ENCODE peak calls at places on chromosomes 3 and 15, in four cellular contexts. R, T, I and V are unnamed samples.

GRCh38 chr3:123390865-123391613 is 57.9 kb downstream of the ADCY5 start:
- DNase-seq in T (no peak), R (no peak), I (no peak), V (no peak)

GRCh38 chr15:98763179-98763578 is 114.8 kb downstream of the IGF1R start:
- DNase-seq in T (no peak), R (no peak), I (no peak), V (no peak)

GRCh38 chr3:171654809-171655208 is 155.5 kb downstream of the PLD1 start:
- DNase-seq in T (peak; percentile 31), R (no peak), I (no peak), V (no peak)

GRCh38 chr3:85710490-85710889 is 751.7 kb downstream of the CADM2 start:
- DNase-seq in R (no peak), I (no peak), T (peak; percentile 29), V (no peak)

GRCh38 chr3:152460936-152461335 is 192.2 kb downstream of the MBNL1 start:
- DNase-seq in I (no peak), R (no peak), T (no peak), V (no peak)

GRCh38 chr15:27028836-27029482 is 58.0 kb downstream of the GABRG3 start:
- DNase-seq in I (no peak), T (no peak), R (no peak), V (no peak)

GRCh38 chr15:51982013-51982769 is 10.6 kb upstream of the LEO1 start:
- DNase-seq in R (peak; percentile 92), I (no peak), T (peak; percentile 82), V (peak; percentile 83)

GRCh38 chr3:134308350-134308891 is 57.8 kb upstream of the RYK start:
- DNase-seq in R (peak; percentile 8), T (peak; percentile 76), I (peak; percentile 69), V (peak; percentile 69)

GRCh38 chr15:68258684-68259083 is 18.9 kb upstream of the FEM1B start:
- DNase-seq in T (no peak), I (no peak), R (no peak), V (no peak)

GRCh38 chr3:1726741-1727140 is 371.9 kb upstream of the CNTN4 start:
- DNase-seq in R (no peak), T (no peak), I (no peak), V (no peak)
- TF ChIP-seq ELK1 in R (no peak), T (no peak), I (no peak), V (no peak)

GRCh38 chr3:46864051-46864881 is 1.0 kb upstream of the MYL3 start:
- DNase-seq in T (no peak), R (no peak), I (no peak), V (no peak)
- TF ChIP-seq ELK1 in T (no peak), R (no peak), I (no peak), V (no peak)

GRCh38 chr3:36364260-36364659 is 16.0 kb upstream of the STAC start:
- DNase-seq in I (no peak), R (no peak), T (no peak), V (no peak)
- TF ChIP-seq ELK1 in I (no peak), R (no peak), T (no peak), V (no peak)

DNA sequence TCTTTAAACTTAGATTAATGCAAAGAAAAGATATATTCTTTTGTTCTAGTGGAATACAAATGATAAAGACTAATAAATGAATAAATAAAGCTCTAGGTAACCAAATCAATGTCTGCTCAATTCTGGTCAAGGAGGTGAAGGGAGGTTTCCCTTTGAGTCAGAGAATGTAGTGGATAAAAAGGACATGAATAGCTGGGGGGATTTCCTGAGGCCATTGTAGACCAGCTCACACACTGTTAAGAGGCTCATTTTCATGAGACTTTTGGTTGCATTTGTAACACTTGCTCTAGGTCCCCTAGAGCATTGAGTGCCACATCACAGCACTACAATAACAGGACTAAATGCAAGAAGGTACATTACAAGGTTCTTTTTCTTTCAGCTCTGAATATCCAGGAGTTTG is 170.7 kb downstream of the TIGIT start:
- DNase-seq in I (no peak), R (peak; percentile 86), T (no peak), V (no peak)
- TF ChIP-seq ELK1 in I (no peak), R (no peak), T (no peak), V (no peak)

GRCh38 chr3:10753964-10754363 is 62.1 kb upstream of the SLC6A11 start:
- DNase-seq in R (no peak), T (peak; percentile 32), I (peak; percentile 67), V (peak; percentile 25)
- TF ChIP-seq ELK1 in R (no peak), T (no peak), I (no peak), V (no peak)

GRCh38 chr3:135965129-135965505 is 411 bp upstream of the PPP2R3A start:
- DNase-seq in T (peak; percentile 26), R (no peak), I (no peak), V (no peak)
- TF ChIP-seq ELK1 in T (no peak), R (no peak), I (no peak), V (no peak)

DNA sequence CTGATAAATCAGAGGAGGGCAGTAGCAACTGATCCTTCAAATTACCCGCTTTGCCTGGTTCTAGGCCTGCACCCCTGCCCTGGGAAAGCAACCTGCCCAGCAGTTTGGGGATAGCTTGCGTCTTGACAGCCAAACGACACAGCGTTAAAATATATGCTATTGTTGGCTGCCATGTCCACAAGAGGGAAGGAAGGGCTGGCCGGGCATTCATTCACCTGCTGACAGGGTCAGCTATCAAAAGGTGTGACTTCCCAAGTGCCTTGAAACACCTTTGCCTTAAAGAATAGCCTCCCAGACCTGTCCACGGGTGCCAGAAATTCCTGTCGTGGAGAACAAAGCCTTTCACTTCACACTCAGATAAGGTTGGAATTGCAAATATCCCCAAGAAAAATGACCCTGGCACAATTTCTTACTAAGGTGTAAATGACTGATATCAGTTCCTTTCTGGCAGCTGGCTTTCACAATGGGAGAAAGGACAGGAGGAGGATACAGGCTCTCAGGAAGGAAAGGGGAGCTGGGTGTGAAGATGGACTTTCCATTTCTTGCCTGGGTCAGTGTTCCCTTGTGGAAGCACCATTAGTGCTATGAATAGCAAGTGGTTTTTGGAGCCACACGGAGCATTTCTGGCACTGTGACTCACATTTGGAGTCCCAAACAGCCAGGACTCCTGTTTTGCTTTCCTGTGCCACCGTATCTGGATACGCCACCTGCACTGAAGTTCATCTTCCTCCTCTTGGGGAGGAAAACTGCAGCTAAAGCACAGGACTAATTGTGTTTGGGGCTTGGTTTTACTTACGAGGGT is 19.2 kb downstream of the ALDH1A3 start:
- DNase-seq in T (no peak), I (no peak), R (no peak), V (no peak)
- TF ChIP-seq ELK1 in T (no peak), I (no peak), R (no peak), V (no peak)

DNA sequence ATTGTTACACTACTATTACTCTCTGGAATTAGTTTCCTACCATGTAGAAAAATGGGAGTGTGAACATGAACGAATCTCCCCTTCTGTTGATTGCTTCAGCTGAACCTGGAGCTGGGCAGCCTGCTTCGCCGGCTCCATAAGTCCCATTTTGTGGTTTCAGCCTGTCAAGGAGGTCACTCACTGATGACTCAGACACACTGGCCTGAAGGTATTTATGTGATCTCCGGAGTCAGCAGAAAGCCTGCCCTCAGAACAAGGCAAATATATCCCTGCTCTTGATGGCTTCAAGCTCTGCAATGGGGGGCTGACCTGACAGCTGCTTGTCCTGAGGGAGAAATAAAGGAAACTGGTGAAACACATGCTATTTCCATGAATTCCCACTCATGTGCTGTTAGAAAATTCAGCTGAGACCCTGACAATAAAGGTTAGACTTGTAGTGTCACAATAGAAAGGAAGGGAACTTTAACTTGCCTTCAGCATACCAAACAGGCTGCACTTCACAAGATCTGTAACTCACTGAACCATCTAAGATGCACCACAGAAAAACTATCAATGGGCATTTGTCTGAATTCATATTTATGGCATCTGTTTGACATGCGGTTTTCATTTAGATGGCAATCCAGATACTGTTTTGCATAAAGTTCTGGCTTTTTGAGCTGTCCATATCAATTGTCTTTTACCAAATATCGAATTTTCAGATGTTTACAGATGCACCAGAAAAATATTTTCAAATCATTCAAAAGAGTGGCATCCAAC is 282.0 kb upstream of the VEPH1 start:
- DNase-seq in I (peak; percentile 8), T (peak; percentile 94), R (no peak), V (peak; percentile 60)
- TF ChIP-seq ELK1 in I (no peak), T (no peak), R (no peak), V (no peak)

DNA sequence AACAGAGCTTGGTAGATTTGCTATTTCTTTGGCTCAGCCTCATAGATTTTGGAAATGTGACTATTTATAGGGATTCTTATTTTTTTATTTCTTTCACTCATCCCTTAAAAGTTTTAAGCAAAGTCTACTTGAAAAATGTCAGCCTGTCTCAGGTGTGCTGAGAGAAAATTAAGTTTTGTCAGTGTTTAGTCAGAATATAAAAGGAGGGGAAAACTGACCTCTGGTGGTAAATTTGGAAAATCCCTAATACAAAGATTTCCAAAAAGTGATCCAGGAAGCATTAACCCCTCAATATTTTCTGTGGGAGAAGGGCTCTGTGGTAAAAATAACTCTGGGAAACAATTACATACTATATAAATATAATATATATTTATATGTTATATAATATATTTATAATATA is 41.0 kb upstream of the FRMD4B start:
- DNase-seq in T (no peak), R (no peak), I (no peak), V (no peak)
- TF ChIP-seq ELK1 in T (no peak), R (no peak), I (no peak), V (no peak)